ENCODE peak calls at places on chromosomes 3 and 15, in ten cellular contexts. T, P, J, I, R, O, G, D, U and H are unnamed samples. For H3K4me1, the result is how much of the 10 kb centered on the place peaks cover.

GRCh38 chr15:90191344-90191687 is 9.8 kb upstream of the SEMA4B start:
- DNase-seq in J (no peak), O (no peak), T (no peak), G (no peak), R (no peak), I (no peak), P (no peak), D (no peak), U (no peak), H (no peak)

GRCh38 chr3:70726966-70727365 is 414.5 kb upstream of the MDFIC2 start:
- DNase-seq in R (no peak), I (no peak), O (peak), G (no peak), J (no peak), T (no peak), D (no peak), U (no peak), P (no peak), H (no peak)

GRCh38 chr3:153138267-153139210 is 23.5 kb upstream of the RAP2B start:
- DNase-seq in P (no peak), J (peak), R (peak), D (peak), O (peak), U (no peak), I (no peak), T (no peak), G (peak), H (peak)

GRCh38 chr15:37061996-37062395 is 38.4 kb downstream of the MEIS2 start:
- DNase-seq in O (no peak), G (no peak), P (no peak), U (no peak), D (no peak), T (no peak), J (no peak), I (no peak), R (no peak), H (no peak)

GRCh38 chr3:134965849-134966248 is 170.8 kb downstream of the EPHB1 start:
- DNase-seq in G (no peak), I (no peak), U (no peak), D (no peak), P (no peak), T (no peak), O (no peak), R (no peak), J (no peak), H (no peak)

GRCh38 chr3:155496206-155496605 is 202.7 kb upstream of the STRIT1 start:
- DNase-seq in G (no peak), D (no peak), T (no peak), J (no peak), P (no peak), U (no peak), O (no peak), R (no peak), I (no peak), H (no peak)

GRCh38 chr15:75397494-75397893 is 29.1 kb upstream of the MAN2C1 start:
- DNase-seq in D (no peak), J (no peak), R (no peak), I (no peak), T (no peak), G (no peak), P (no peak), O (no peak), U (no peak), H (no peak)

GRCh38 chr3:127739347-127740135 is 66.8 kb downstream of the ABTB1 start:
- DNase-seq in I (no peak), G (no peak), J (no peak), P (no peak), U (no peak), D (no peak), T (no peak), R (no peak), O (peak), H (no peak)

GRCh38 chr15:85781099-85781498 is 13.6 kb downstream of the KLHL25 start:
- DNase-seq in O (no peak), G (no peak), P (no peak), I (no peak), R (no peak), U (no peak), D (no peak), J (no peak), T (no peak), H (no peak)

GRCh38 chr15:91852741-91853500 is 587 bp upstream of the SLCO3A1 start:
- DNase-seq in D (peak), O (peak), T (peak), P (peak), I (peak), U (peak), G (peak), R (peak), J (peak), H (peak)

GRCh38 chr15:59166601-59167265 is 39.9 kb upstream of the LDHAL6B start:
- DNase-seq in P (no peak), G (no peak), D (no peak), O (no peak), I (no peak), J (no peak), U (no peak), R (no peak), T (no peak), H (no peak)

GRCh38 chr3:172595648-172596393 is 72.6 kb upstream of the TNFSF10 start:
- DNase-seq in D (peak), R (peak), P (no peak), G (no peak), O (peak), T (no peak), J (no peak), U (peak), I (peak), H (no peak)

GRCh38 chr3:106542101-106542769 is 673.4 kb upstream of the CBLB start:
- DNase-seq in D (no peak), P (no peak), R (no peak), G (no peak), T (no peak), J (no peak), O (no peak), I (no peak), U (no peak), H (no peak)

GRCh38 chr3:58989173-58989572 is 60.7 kb downstream of the CFAP20DC start:
- DNase-seq in I (no peak), J (no peak), T (no peak), G (no peak), U (no peak), D (no peak), P (no peak), R (no peak), O (peak), H (no peak)

GRCh38 chr15:86115138-86115801 is 35.6 kb downstream of the AGBL1 start:
- DNase-seq in J (no peak), R (no peak), D (no peak), I (no peak), O (no peak), T (no peak), G (no peak), U (no peak), P (no peak), H (no peak)

GRCh38 chr15:69869881-69870465 is 227.7 kb downstream of the TLE3 start:
- DNase-seq in R (no peak), T (no peak), G (no peak), I (no peak), O (peak), U (no peak), P (no peak), J (no peak), D (peak), H (no peak)

GRCh38 chr3:60932669-60933068 is 318.6 kb downstream of the FHIT start:
- DNase-seq in J (no peak), G (no peak), U (no peak), T (no peak), R (no peak), D (no peak), P (no peak), I (no peak), O (no peak), H (no peak)

GRCh38 chr3:124438813-124439212 is 291.4 kb upstream of the UMPS start:
- DNase-seq in J (no peak), T (no peak), D (no peak), G (no peak), O (no peak), I (no peak), U (no peak), R (no peak), P (no peak), H (no peak)

GRCh38 chr15:76994971-76995945 is at the start of gene PSTPIP1:
- DNase-seq in P (peak), R (no peak), T (peak), J (no peak), U (no peak), G (peak), I (peak), O (no peak), D (no peak), H (no peak)

GRCh38 chr3:9398715-9399708 is 1.6 kb downstream of the SETD5 start:
- DNase-seq in T (no peak), J (peak), P (no peak), O (peak), R (no peak), D (peak), G (no peak), U (peak), I (peak), H (no peak)

GRCh38 chr3:187567741-187568140 is 102.5 kb downstream of the SST start:
- DNase-seq in P (no peak), O (no peak), U (peak), G (no peak), T (no peak), J (no peak), R (no peak), D (no peak), I (no peak), H (no peak)

GRCh38 chr3:187878776-187879524 is 133.7 kb upstream of the BCL6 start:
- DNase-seq in I (no peak), O (no peak), D (no peak), J (no peak), G (no peak), U (no peak), R (no peak), T (no peak), P (no peak), H (no peak)

GRCh38 chr3:38545983-38546382 is 49.8 kb downstream of the EXOG start:
- DNase-seq in D (no peak), I (no peak), J (no peak), G (no peak), R (no peak), P (no peak), U (no peak), T (no peak), O (no peak), H (no peak)

GRCh38 chr15:92682772-92683510 is 27.4 kb upstream of the FAM174B start:
- DNase-seq in T (peak), O (peak), R (no peak), U (no peak), J (no peak), D (no peak), P (no peak), I (no peak), G (no peak), H (no peak)

GRCh38 chr3:129911261-129911861 is 17.9 kb upstream of the TMCC1 start:
- DNase-seq in G (no peak), R (no peak), U (no peak), J (no peak), P (no peak), T (no peak), I (no peak), D (no peak), O (no peak), H (no peak)

GRCh38 chr15:55586808-55587207 is 1.3 kb downstream of the PYGO1 start:
- DNase-seq in J (no peak), U (no peak), G (no peak), D (no peak), R (no peak), P (no peak), O (peak), I (no peak), T (no peak), H (no peak)

GRCh38 chr3:54857343-54857742 is 70.5 kb downstream of the LRTM1 start:
- DNase-seq in U (no peak), O (no peak), G (no peak), J (no peak), D (no peak), R (no peak), T (no peak), I (no peak), P (no peak), H (no peak)

GRCh38 chr15:77577350-77577749 is 55.4 kb downstream of the LINGO1 start:
- DNase-seq in P (no peak), O (no peak), R (no peak), I (no peak), U (no peak), T (no peak), D (no peak), J (no peak), G (no peak), H (no peak)

GRCh38 chr15:91488452-91488851 is 365.1 kb upstream of the SLCO3A1 start:
- DNase-seq in R (no peak), I (no peak), U (no peak), P (no peak), D (no peak), J (no peak), G (no peak), T (no peak), O (no peak), H (no peak)

GRCh38 chr15:95770191-95770590 is 560.3 kb upstream of the NR2F2 start:
- DNase-seq in I (no peak), J (no peak), G (no peak), T (no peak), P (no peak), O (no peak), R (no peak), D (no peak), U (no peak), H (no peak)

GRCh38 chr3:23035927-23036640 is 167.0 kb upstream of the UBE2E2 start:
- DNase-seq in J (no peak), D (peak), P (no peak), R (no peak), I (no peak), U (peak), G (peak), O (no peak), T (no peak), H (no peak)

GRCh38 chr3:39414421-39414907 is 7.9 kb downstream of the RPSA start:
- DNase-seq in U (no peak), I (no peak), P (no peak), G (peak), O (peak), R (no peak), J (no peak), D (no peak), T (no peak), H (no peak)

GRCh38 chr15:72077950-72078349 is 40.0 kb downstream of the MYO9A start:
- DNase-seq in I (no peak), O (no peak), J (no peak), T (no peak), U (no peak), D (no peak), G (no peak), R (no peak), P (no peak), H (no peak)

GRCh38 chr15:70447081-70447480 is 316.3 kb downstream of the UACA start:
- DNase-seq in O (no peak), P (no peak), G (no peak), R (no peak), D (no peak), U (no peak), I (no peak), J (no peak), T (no peak), H (no peak)

GRCh38 chr3:58383904-58384303 is 49.7 kb downstream of the PDHB start:
- DNase-seq in J (peak), O (peak), R (no peak), I (no peak), T (no peak), D (no peak), U (no peak), G (no peak), P (no peak), H (no peak)

GRCh38 chr15:72196409-72197044 is 1.1 kb downstream of the GRAMD2A start:
- DNase-seq in P (no peak), D (no peak), R (peak), O (no peak), G (no peak), T (no peak), I (no peak), U (no peak), J (no peak), H (no peak)

GRCh38 chr3:178623666-178624255 is 87.5 kb downstream of the KCNMB2 start:
- DNase-seq in P (no peak), O (peak), U (no peak), T (no peak), G (no peak), J (no peak), I (no peak), D (no peak), R (no peak), H (no peak)

GRCh38 chr3:53303549-53303948 is 43.8 kb downstream of the DCP1A start:
- DNase-seq in R (no peak), P (peak), D (no peak), T (peak), O (no peak), I (no peak), G (no peak), U (no peak), J (no peak), H (no peak)

GRCh38 chr15:34264070-34264469 is 39.3 kb downstream of the EMC4 start:
- DNase-seq in G (no peak), I (no peak), P (no peak), T (no peak), U (no peak), J (no peak), D (no peak), R (no peak), O (no peak), H (no peak)

GRCh38 chr15:70153948-70154439 is 56.3 kb upstream of the TLE3 start:
- DNase-seq in D (no peak), P (no peak), O (no peak), J (no peak), U (no peak), G (no peak), R (no peak), T (no peak), I (no peak), H (no peak)

GRCh38 chr3:46962990-46963389 is 13.6 kb downstream of the CCDC12 start:
- DNase-seq in P (no peak), R (no peak), U (no peak), G (no peak), D (no peak), I (no peak), T (no peak), O (no peak), J (no peak), H (no peak)
- H3K4me1 ChIP-seq in P (under half), R (half or more), U (under half), G (under half), D (under half), I (half or more), T (half or more), O (under half), J (under half), H (half or more)

DNA sequence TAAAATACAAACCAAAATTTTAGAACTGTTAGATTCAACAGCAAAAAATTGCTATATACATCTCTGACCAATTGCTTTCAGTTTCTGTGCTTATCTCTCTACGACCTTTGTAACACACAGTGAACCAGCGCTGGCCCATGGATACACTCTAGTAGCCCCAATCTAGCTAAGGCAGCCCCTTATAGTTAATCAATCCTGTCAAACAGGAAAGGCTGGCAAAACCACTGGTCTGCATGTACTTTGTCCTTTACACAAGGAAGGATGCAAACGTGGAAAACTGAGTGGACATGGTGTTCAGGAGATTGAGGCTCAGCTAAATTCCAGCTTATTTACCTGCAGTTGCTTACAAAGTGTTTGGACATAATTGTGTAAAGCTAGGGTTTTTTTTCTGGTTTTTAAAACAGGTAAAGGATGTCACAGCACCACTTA is 25.9 kb downstream of the ADGRG7 start:
- DNase-seq in I (no peak), U (peak), O (no peak), D (no peak), J (no peak), P (no peak), R (no peak), G (no peak), T (no peak), H (no peak)
- H3K4me3 ChIP-seq in I (no peak), U (no peak), O (no peak), D (no peak), J (no peak), P (no peak), R (no peak), G (no peak), T (no peak), H (no peak)

DNA sequence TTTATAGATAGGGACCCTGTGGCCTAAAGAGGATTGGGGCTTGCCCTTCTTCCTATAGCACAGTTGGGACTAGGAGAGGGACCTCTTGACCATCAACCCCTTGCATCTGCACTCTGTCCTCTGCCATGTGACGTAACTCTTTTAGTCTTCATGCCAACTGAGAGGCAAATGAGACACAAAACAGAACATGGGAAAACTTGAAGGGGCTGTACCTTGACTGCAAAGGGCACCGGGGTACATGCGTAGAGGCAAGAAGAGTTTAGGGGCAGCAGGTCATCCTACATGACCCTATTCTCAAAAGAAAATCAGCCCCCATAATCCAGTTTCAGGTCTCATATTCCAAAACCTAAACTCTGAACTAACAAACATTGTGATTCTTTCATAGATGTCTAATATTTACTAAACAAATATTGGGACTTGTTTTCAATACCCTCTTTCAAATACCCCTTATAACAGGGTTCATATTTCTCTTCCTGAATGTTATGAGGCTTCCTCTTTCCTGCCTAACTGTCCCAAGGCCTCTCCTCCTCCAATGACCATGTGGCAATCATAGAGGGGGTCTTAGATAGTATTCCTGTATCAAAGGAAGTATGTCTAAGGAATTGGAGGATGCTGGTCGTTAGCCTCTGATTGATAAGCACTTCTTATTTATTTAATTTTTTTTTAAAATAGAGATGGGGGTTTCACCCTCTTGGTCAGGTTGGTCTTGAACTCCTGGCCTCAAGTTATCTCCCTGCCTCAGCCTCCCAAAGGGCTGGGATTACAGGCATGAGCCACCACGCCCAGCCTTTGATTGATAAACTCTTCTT is 20.6 kb downstream of the ACKR2 start:
- DNase-seq in G (no peak), O (no peak), P (no peak), R (no peak), J (no peak), D (no peak), I (no peak), T (no peak), U (no peak), H (no peak)
- H3K4me1 ChIP-seq in G (under half), O (under half), P (under half), R (under half), J (under half), D (under half), I (under half), T (under half), U (under half), H (under half)

GRCh38 chr15:24956131-24956838 is 1.5 kb downstream of the SNRPN start:
- DNase-seq in U (peak), P (peak), T (peak), O (peak), R (peak), D (peak), I (peak), J (peak), G (peak), H (peak)
- H3K4me3 ChIP-seq in U (peak), P (peak), T (peak), O (peak), R (peak), D (peak), I (peak), J (peak), G (peak), H (peak)

GRCh38 chr3:98782826-98783500 is 19.8 kb downstream of the ST3GAL6 start:
- DNase-seq in T (no peak), G (no peak), I (no peak), J (no peak), U (no peak), R (no peak), P (no peak), O (no peak), D (no peak), H (no peak)
- H3K4me1 ChIP-seq in T (half or more), G (under half), I (under half), J (under half), U (under half), R (under half), P (under half), O (under half), D (half or more), H (under half)